ENCODE peak calls at places on chromosomes 13 and 19, in nine cellular contexts. One of them, this sample, is unnamed.

GRCh38 chr13:95319551-95320274 is 18.5 kb upstream of the ABCC4 start:
- DNase-seq in vagina: no peak
- DNase-seq in hepatocyte: no peak
- DNase-seq in fibroblast of the aortic adventitia: no peak
- DNase-seq in stimulated activated CD4-positive, alpha-beta T cell treated with anti-CD3 and anti-CD28 coated beads, Interleukin-15, amount 100 ng/mL, for 1 hour: no peak
- DNase-seq in AG20443: no peak
- DNase-seq in GM23248: no peak
- DNase-seq in lung microvascular endothelial cell: peak; percentile 57
- DNase-seq in stimulated activated CD8-positive, alpha-beta memory T cell treated with anti-CD3 and anti-CD28 coated beads, Interleukin-2, amount 100 ng/mL, for 1 hour: no peak
- DNase-seq in this sample: no peak

GRCh38 chr13:113029487-113030258 is 60.7 kb downstream of the MCF2L start:
- DNase-seq in vagina: no peak
- DNase-seq in hepatocyte: peak; percentile 69
- DNase-seq in fibroblast of the aortic adventitia: no peak
- DNase-seq in stimulated activated CD4-positive, alpha-beta T cell treated with anti-CD3 and anti-CD28 coated beads, Interleukin-15, amount 100 ng/mL, for 1 hour: peak; percentile 23
- DNase-seq in AG20443: peak; percentile 67
- DNase-seq in GM23248: peak; percentile 19
- DNase-seq in lung microvascular endothelial cell: peak; percentile 41
- DNase-seq in stimulated activated CD8-positive, alpha-beta memory T cell treated with anti-CD3 and anti-CD28 coated beads, Interleukin-2, amount 100 ng/mL, for 1 hour: peak; percentile 24
- DNase-seq in this sample: peak; percentile 6

GRCh38 chr19:46574533-46574932 is 26.6 kb upstream of the CALM3 start:
- DNase-seq in vagina: no peak
- DNase-seq in hepatocyte: no peak
- DNase-seq in fibroblast of the aortic adventitia: peak; percentile 15
- DNase-seq in stimulated activated CD4-positive, alpha-beta T cell treated with anti-CD3 and anti-CD28 coated beads, Interleukin-15, amount 100 ng/mL, for 1 hour: no peak
- DNase-seq in AG20443: no peak
- DNase-seq in GM23248: no peak
- DNase-seq in lung microvascular endothelial cell: no peak
- DNase-seq in stimulated activated CD8-positive, alpha-beta memory T cell treated with anti-CD3 and anti-CD28 coated beads, Interleukin-2, amount 100 ng/mL, for 1 hour: no peak
- DNase-seq in this sample: peak; percentile 58

GRCh38 chr19:4910594-4911273 is 1.4 kb downstream of the UHRF1 start:
- DNase-seq in vagina: no peak
- DNase-seq in hepatocyte: no peak
- DNase-seq in fibroblast of the aortic adventitia: peak; percentile 57
- DNase-seq in stimulated activated CD4-positive, alpha-beta T cell treated with anti-CD3 and anti-CD28 coated beads, Interleukin-15, amount 100 ng/mL, for 1 hour: no peak
- DNase-seq in AG20443: peak; percentile 45
- DNase-seq in GM23248: peak; percentile 68
- DNase-seq in lung microvascular endothelial cell: peak; percentile 20
- DNase-seq in stimulated activated CD8-positive, alpha-beta memory T cell treated with anti-CD3 and anti-CD28 coated beads, Interleukin-2, amount 100 ng/mL, for 1 hour: no peak
- DNase-seq in this sample: no peak

GRCh38 chr13:90968510-90968909 is 379.0 kb upstream of the MIR17HG start:
- DNase-seq in vagina: no peak
- DNase-seq in hepatocyte: peak; percentile 47
- DNase-seq in fibroblast of the aortic adventitia: no peak
- DNase-seq in stimulated activated CD4-positive, alpha-beta T cell treated with anti-CD3 and anti-CD28 coated beads, Interleukin-15, amount 100 ng/mL, for 1 hour: no peak
- DNase-seq in AG20443: peak; percentile 32
- DNase-seq in GM23248: peak; percentile 40
- DNase-seq in lung microvascular endothelial cell: peak; percentile 6
- DNase-seq in stimulated activated CD8-positive, alpha-beta memory T cell treated with anti-CD3 and anti-CD28 coated beads, Interleukin-2, amount 100 ng/mL, for 1 hour: no peak
- DNase-seq in this sample: no peak

GRCh38 chr13:110173247-110173818 is 133.6 kb downstream of the COL4A1 start:
- DNase-seq in vagina: no peak
- DNase-seq in hepatocyte: no peak
- DNase-seq in fibroblast of the aortic adventitia: no peak
- DNase-seq in stimulated activated CD4-positive, alpha-beta T cell treated with anti-CD3 and anti-CD28 coated beads, Interleukin-15, amount 100 ng/mL, for 1 hour: no peak
- DNase-seq in AG20443: no peak
- DNase-seq in GM23248: peak; percentile 18
- DNase-seq in lung microvascular endothelial cell: peak; percentile 63
- DNase-seq in stimulated activated CD8-positive, alpha-beta memory T cell treated with anti-CD3 and anti-CD28 coated beads, Interleukin-2, amount 100 ng/mL, for 1 hour: no peak
- DNase-seq in this sample: no peak

GRCh38 chr19:18851673-18852325 is 20.0 kb downstream of the UPF1 start:
- DNase-seq in vagina: no peak
- DNase-seq in hepatocyte: no peak
- DNase-seq in fibroblast of the aortic adventitia: no peak
- DNase-seq in stimulated activated CD4-positive, alpha-beta T cell treated with anti-CD3 and anti-CD28 coated beads, Interleukin-15, amount 100 ng/mL, for 1 hour: no peak
- DNase-seq in AG20443: no peak
- DNase-seq in GM23248: no peak
- DNase-seq in lung microvascular endothelial cell: no peak
- DNase-seq in stimulated activated CD8-positive, alpha-beta memory T cell treated with anti-CD3 and anti-CD28 coated beads, Interleukin-2, amount 100 ng/mL, for 1 hour: no peak
- DNase-seq in this sample: no peak

GRCh38 chr19:10551698-10552301 is 8.1 kb downstream of the ATG4D start:
- DNase-seq in vagina: no peak
- DNase-seq in hepatocyte: no peak
- DNase-seq in fibroblast of the aortic adventitia: peak; percentile 42
- DNase-seq in stimulated activated CD4-positive, alpha-beta T cell treated with anti-CD3 and anti-CD28 coated beads, Interleukin-15, amount 100 ng/mL, for 1 hour: no peak
- DNase-seq in AG20443: peak; percentile 50
- DNase-seq in GM23248: peak; percentile 55
- DNase-seq in lung microvascular endothelial cell: peak; percentile 42
- DNase-seq in stimulated activated CD8-positive, alpha-beta memory T cell treated with anti-CD3 and anti-CD28 coated beads, Interleukin-2, amount 100 ng/mL, for 1 hour: no peak
- DNase-seq in this sample: no peak

GRCh38 chr13:46170687-46171086 is 11.3 kb downstream of the LCP1 start:
- DNase-seq in vagina: no peak
- DNase-seq in hepatocyte: no peak
- DNase-seq in fibroblast of the aortic adventitia: no peak
- DNase-seq in stimulated activated CD4-positive, alpha-beta T cell treated with anti-CD3 and anti-CD28 coated beads, Interleukin-15, amount 100 ng/mL, for 1 hour: no peak
- DNase-seq in AG20443: no peak
- DNase-seq in GM23248: no peak
- DNase-seq in lung microvascular endothelial cell: no peak
- DNase-seq in stimulated activated CD8-positive, alpha-beta memory T cell treated with anti-CD3 and anti-CD28 coated beads, Interleukin-2, amount 100 ng/mL, for 1 hour: no peak
- DNase-seq in this sample: peak; percentile 59

GRCh38 chr19:33947565-33947964 is 150.9 kb downstream of the KCTD15 start:
- DNase-seq in vagina: no peak
- DNase-seq in hepatocyte: no peak
- DNase-seq in fibroblast of the aortic adventitia: no peak
- DNase-seq in stimulated activated CD4-positive, alpha-beta T cell treated with anti-CD3 and anti-CD28 coated beads, Interleukin-15, amount 100 ng/mL, for 1 hour: no peak
- DNase-seq in AG20443: no peak
- DNase-seq in GM23248: no peak
- DNase-seq in lung microvascular endothelial cell: peak; percentile 10
- DNase-seq in stimulated activated CD8-positive, alpha-beta memory T cell treated with anti-CD3 and anti-CD28 coated beads, Interleukin-2, amount 100 ng/mL, for 1 hour: no peak
- DNase-seq in this sample: no peak

GRCh38 chr19:525029-525428 is 6.5 kb upstream of the CDC34 start:
- DNase-seq in vagina: no peak
- DNase-seq in hepatocyte: no peak
- DNase-seq in fibroblast of the aortic adventitia: no peak
- DNase-seq in stimulated activated CD4-positive, alpha-beta T cell treated with anti-CD3 and anti-CD28 coated beads, Interleukin-15, amount 100 ng/mL, for 1 hour: no peak
- DNase-seq in AG20443: no peak
- DNase-seq in GM23248: no peak
- DNase-seq in lung microvascular endothelial cell: no peak
- DNase-seq in stimulated activated CD8-positive, alpha-beta memory T cell treated with anti-CD3 and anti-CD28 coated beads, Interleukin-2, amount 100 ng/mL, for 1 hour: no peak
- DNase-seq in this sample: no peak

GRCh38 chr19:33373701-33374405 is at the start of gene CEBPG:
- DNase-seq in vagina: no peak
- DNase-seq in hepatocyte: peak; percentile 88
- DNase-seq in fibroblast of the aortic adventitia: peak; percentile 69
- DNase-seq in stimulated activated CD4-positive, alpha-beta T cell treated with anti-CD3 and anti-CD28 coated beads, Interleukin-15, amount 100 ng/mL, for 1 hour: no peak
- DNase-seq in AG20443: peak; percentile 88
- DNase-seq in GM23248: peak; percentile 85
- DNase-seq in lung microvascular endothelial cell: peak; percentile 73
- DNase-seq in stimulated activated CD8-positive, alpha-beta memory T cell treated with anti-CD3 and anti-CD28 coated beads, Interleukin-2, amount 100 ng/mL, for 1 hour: peak; percentile 23
- DNase-seq in this sample: peak; percentile 59

GRCh38 chr13:104301216-104301975 is 1235.2 kb upstream of the SLC10A2 start:
- DNase-seq in vagina: no peak
- DNase-seq in hepatocyte: no peak
- DNase-seq in fibroblast of the aortic adventitia: no peak
- DNase-seq in stimulated activated CD4-positive, alpha-beta T cell treated with anti-CD3 and anti-CD28 coated beads, Interleukin-15, amount 100 ng/mL, for 1 hour: no peak
- DNase-seq in AG20443: no peak
- DNase-seq in GM23248: no peak
- DNase-seq in lung microvascular endothelial cell: no peak
- DNase-seq in stimulated activated CD8-positive, alpha-beta memory T cell treated with anti-CD3 and anti-CD28 coated beads, Interleukin-2, amount 100 ng/mL, for 1 hour: no peak
- DNase-seq in this sample: no peak

GRCh38 chr13:51363625-51364024 is 24.1 kb downstream of the SERPINE3 start:
- DNase-seq in vagina: no peak
- DNase-seq in hepatocyte: no peak
- DNase-seq in fibroblast of the aortic adventitia: no peak
- DNase-seq in stimulated activated CD4-positive, alpha-beta T cell treated with anti-CD3 and anti-CD28 coated beads, Interleukin-15, amount 100 ng/mL, for 1 hour: no peak
- DNase-seq in AG20443: no peak
- DNase-seq in GM23248: no peak
- DNase-seq in lung microvascular endothelial cell: no peak
- DNase-seq in stimulated activated CD8-positive, alpha-beta memory T cell treated with anti-CD3 and anti-CD28 coated beads, Interleukin-2, amount 100 ng/mL, for 1 hour: no peak
- DNase-seq in this sample: no peak

GRCh38 chr19:18435185-18435841 is 2.6 kb downstream of the ISYNA1 start:
- DNase-seq in vagina: no peak
- DNase-seq in hepatocyte: no peak
- DNase-seq in fibroblast of the aortic adventitia: no peak
- DNase-seq in stimulated activated CD4-positive, alpha-beta T cell treated with anti-CD3 and anti-CD28 coated beads, Interleukin-15, amount 100 ng/mL, for 1 hour: no peak
- DNase-seq in AG20443: no peak
- DNase-seq in GM23248: peak; percentile 18
- DNase-seq in lung microvascular endothelial cell: no peak
- DNase-seq in stimulated activated CD8-positive, alpha-beta memory T cell treated with anti-CD3 and anti-CD28 coated beads, Interleukin-2, amount 100 ng/mL, for 1 hour: no peak
- DNase-seq in this sample: no peak

GRCh38 chr19:29269641-29270040 is 56.7 kb upstream of the UQCRFS1 start:
- DNase-seq in vagina: no peak
- DNase-seq in hepatocyte: no peak
- DNase-seq in fibroblast of the aortic adventitia: no peak
- DNase-seq in stimulated activated CD4-positive, alpha-beta T cell treated with anti-CD3 and anti-CD28 coated beads, Interleukin-15, amount 100 ng/mL, for 1 hour: no peak
- DNase-seq in AG20443: no peak
- DNase-seq in GM23248: no peak
- DNase-seq in lung microvascular endothelial cell: no peak
- DNase-seq in stimulated activated CD8-positive, alpha-beta memory T cell treated with anti-CD3 and anti-CD28 coated beads, Interleukin-2, amount 100 ng/mL, for 1 hour: no peak
- DNase-seq in this sample: no peak